ENCODE peak calls at places on chromosomes 1 and 21, in nine cellular contexts. P, A, E, Z, D, C, X, R and I are unnamed samples.

GRCh38 chr1:25971044-25971881 is 26.6 kb downstream of the PAFAH2 start:
- DNase-seq in P (no peak), A (no peak), E (no peak), Z (no peak), D (peak; percentile 28), C (no peak), X (no peak), R (no peak), I (peak; percentile 82)

GRCh38 chr1:240342251-240342625 is 250.6 kb downstream of the FMN2 start:
- DNase-seq in P (no peak), A (no peak), E (no peak), Z (no peak), D (no peak), C (no peak), X (no peak), R (no peak), I (no peak)

GRCh38 chr1:46517010-46517600 is 27.5 kb downstream of the DMBX1 start:
- DNase-seq in P (no peak), A (no peak), E (no peak), Z (peak; percentile 97), D (peak; percentile 93), C (no peak), X (no peak), R (peak; percentile 92), I (no peak)

GRCh38 chr1:198778049-198778448 is 139.2 kb downstream of the PTPRC start:
- DNase-seq in P (no peak), A (no peak), E (peak; percentile 40), Z (no peak), D (no peak), C (no peak), X (no peak), R (peak; percentile 31), I (no peak)

GRCh38 chr1:216528816-216529215 is 105.6 kb upstream of the USH2A start:
- DNase-seq in P (no peak), A (no peak), E (no peak), Z (peak; percentile 74), D (no peak), C (no peak), X (no peak), R (no peak), I (no peak)

GRCh38 chr21:45540601-45540970 is 1.7 kb downstream of the SLC19A1 start:
- DNase-seq in P (no peak), A (no peak), E (no peak), Z (no peak), D (no peak), C (peak; percentile 13), X (no peak), R (no peak), I (no peak)

GRCh38 chr21:36917487-36918158 is 48.8 kb downstream of the HLCS start:
- DNase-seq in P (peak; percentile 55), A (no peak), E (peak; percentile 60), Z (no peak), D (peak; percentile 61), C (no peak), X (no peak), R (no peak), I (no peak)

GRCh38 chr1:201790261-201790660 is 38.7 kb upstream of the IPO9 start:
- DNase-seq in P (no peak), A (no peak), E (peak; percentile 65), Z (no peak), D (no peak), C (no peak), X (no peak), R (no peak), I (no peak)

GRCh38 chr1:225534772-225535171 is 106.9 kb upstream of the LBR start:
- DNase-seq in P (no peak), A (no peak), E (no peak), Z (no peak), D (no peak), C (no peak), X (no peak), R (no peak), I (no peak)

GRCh38 chr21:16713331-16714114 is 799.3 kb upstream of the CXADR start:
- DNase-seq in P (no peak), A (no peak), E (peak; percentile 23), Z (no peak), D (no peak), C (no peak), X (no peak), R (no peak), I (no peak)

GRCh38 chr1:91884459-91885290 is 1.3 kb downstream of the TGFBR3 start:
- DNase-seq in P (peak; percentile 43), A (peak; percentile 38), E (no peak), Z (no peak), D (peak; percentile 45), C (peak; percentile 39), X (no peak), R (peak; percentile 33), I (peak; percentile 46)

GRCh38 chr1:27614048-27614624 is 10.2 kb upstream of the AHDC1 start:
- DNase-seq in P (no peak), A (no peak), E (no peak), Z (no peak), D (no peak), C (no peak), X (no peak), R (no peak), I (no peak)

GRCh38 chr1:191804311-191804710 is 354.0 kb upstream of the RGS18 start:
- DNase-seq in P (no peak), A (no peak), E (no peak), Z (no peak), D (no peak), C (no peak), X (no peak), R (no peak), I (no peak)
- H3K4me1 ChIP-seq in P (no peaks in the 10 kb centered on the region), A (no peaks in the 10 kb centered on the region), E (no peaks in the 10 kb centered on the region), Z (no peaks in the 10 kb centered on the region), D (no peaks in the 10 kb centered on the region), C (no peaks in the 10 kb centered on the region), X (no peaks in the 10 kb centered on the region), R (no peaks in the 10 kb centered on the region), I (no peaks in the 10 kb centered on the region)

GRCh38 chr1:228005511-228006033 is 1.2 kb upstream of the WNT3A start:
- DNase-seq in P (no peak), A (no peak), E (no peak), Z (no peak), D (no peak), C (no peak), X (peak; percentile 75), R (no peak), I (no peak)
- H3K27me3 ChIP-seq in P (peaks cover 16% of the 10 kb centered on the region), A (peaks cover 55% of the 10 kb centered on the region), E (peaks cover 37% of the 10 kb centered on the region), Z (peaks cover 17% of the 10 kb centered on the region), D (peaks cover 70% of the 10 kb centered on the region), C (peaks cover 98% of the 10 kb centered on the region), X (peaks cover 96% of the 10 kb centered on the region), R (peaks cover 56% of the 10 kb centered on the region), I (peaks cover 7% of the 10 kb centered on the region)

GRCh38 chr1:154956557-154956956 is 658 bp upstream of the PBXIP1 start:
- DNase-seq in P (no peak), A (peak; percentile 52), E (no peak), Z (no peak), D (no peak), C (peak; percentile 56), X (no peak), R (peak; percentile 59), I (no peak)
- H3K4me1 ChIP-seq in P (peaks cover 55% of the 10 kb centered on the region), A (peaks cover 62% of the 10 kb centered on the region), E (peaks cover 16% of the 10 kb centered on the region), Z (peaks cover 14% of the 10 kb centered on the region), D (peaks cover 6% of the 10 kb centered on the region), C (peaks cover 76% of the 10 kb centered on the region), X (peaks cover 87% of the 10 kb centered on the region), R (peaks cover 14% of the 10 kb centered on the region), I (peaks cover 80% of the 10 kb centered on the region)

DNA sequence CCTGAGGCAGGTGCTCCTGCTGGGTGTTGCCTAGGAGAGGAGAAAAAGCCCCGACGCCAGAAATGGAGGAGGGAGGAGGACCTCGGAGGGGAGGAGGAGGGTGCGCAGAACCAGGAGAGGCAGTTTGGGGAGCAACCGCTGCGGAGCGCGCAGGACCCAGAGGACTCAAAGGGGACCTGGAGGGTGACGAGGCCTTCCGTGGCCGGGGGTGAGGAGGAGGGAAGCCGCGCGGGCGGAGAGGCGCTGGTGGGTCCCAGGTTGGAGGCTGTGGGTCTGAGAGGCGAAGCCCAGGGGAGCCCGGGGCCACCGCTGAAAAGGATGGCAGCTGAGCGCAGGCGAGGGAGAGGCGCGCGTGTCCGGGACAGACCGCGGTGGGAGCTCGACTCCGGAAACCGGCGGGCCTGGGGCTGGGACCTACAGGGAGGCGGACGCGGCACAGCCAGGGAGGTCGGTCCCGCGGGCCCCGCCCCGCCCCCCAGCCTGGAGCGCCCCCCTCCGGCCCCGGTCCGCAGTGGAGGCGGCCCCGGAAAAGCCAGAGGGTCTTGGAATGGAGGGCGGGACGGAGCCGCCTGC is 15.1 kb downstream of the RNF223 start:
- DNase-seq in P (no peak), A (no peak), E (peak; percentile 22), Z (no peak), D (no peak), C (no peak), X (no peak), R (no peak), I (peak; percentile 45)
- H3K27me3 ChIP-seq in P (no peaks in the 10 kb centered on the region), A (peaks cover 45% of the 10 kb centered on the region), E (peaks cover 2% of the 10 kb centered on the region), Z (no peaks in the 10 kb centered on the region), D (peaks cover 6% of the 10 kb centered on the region), C (peaks cover 74% of the 10 kb centered on the region), X (peaks cover 77% of the 10 kb centered on the region), R (peaks cover 53% of the 10 kb centered on the region), I (no peaks in the 10 kb centered on the region)

GRCh38 chr1:32199717-32200072 is 700 bp upstream of the CCDC28B start:
- DNase-seq in P (no peak), A (peak; percentile 96), E (no peak), Z (no peak), D (peak; percentile 44), C (peak; percentile 81), X (no peak), R (no peak), I (no peak)
- H3K4me1 ChIP-seq in P (peaks cover 20% of the 10 kb centered on the region), A (peaks cover 65% of the 10 kb centered on the region), E (peaks cover 18% of the 10 kb centered on the region), Z (peaks cover under 1% of the 10 kb centered on the region), D (no peaks in the 10 kb centered on the region), C (peaks cover 67% of the 10 kb centered on the region), X (peaks cover 33% of the 10 kb centered on the region), R (peaks cover 3% of the 10 kb centered on the region), I (peaks cover 48% of the 10 kb centered on the region)